ENCODE peak calls at places on chromosome 15, in six cellular contexts. One of them, this sample, is unnamed.

GRCh38 chr15:57540736-57541135 is 51.0 kb upstream of the MYZAP start:
- DNase-seq in neural progenitor cell: no peak
- DNase-seq in naive thymus-derived CD4-positive, alpha-beta T cell: no peak
- DNase-seq in H9: no peak
- DNase-seq in right cardiac atrium: no peak
- DNase-seq in uterus: no peak
- DNase-seq in this sample: no peak

GRCh38 chr15:22961661-22962221 is 18.4 kb downstream of the CYFIP1 start:
- DNase-seq in neural progenitor cell: no peak
- DNase-seq in naive thymus-derived CD4-positive, alpha-beta T cell: no peak
- DNase-seq in H9: no peak
- DNase-seq in right cardiac atrium: no peak
- DNase-seq in uterus: no peak
- DNase-seq in this sample: no peak

GRCh38 chr15:85742186-85742751 is 52.5 kb downstream of the KLHL25 start:
- DNase-seq in neural progenitor cell: no peak
- DNase-seq in naive thymus-derived CD4-positive, alpha-beta T cell: no peak
- DNase-seq in H9: no peak
- DNase-seq in right cardiac atrium: no peak
- DNase-seq in uterus: no peak
- DNase-seq in this sample: no peak

GRCh38 chr15:82043130-82043673 is 2.6 kb downstream of the MEX3B start:
- DNase-seq in neural progenitor cell: peak; percentile 46
- DNase-seq in naive thymus-derived CD4-positive, alpha-beta T cell: no peak
- DNase-seq in H9: peak; percentile 54
- DNase-seq in right cardiac atrium: peak; percentile 54
- DNase-seq in uterus: peak; percentile 15
- DNase-seq in this sample: no peak

GRCh38 chr15:70094690-70095311 is 2.9 kb downstream of the TLE3 start:
- DNase-seq in neural progenitor cell: no peak
- DNase-seq in naive thymus-derived CD4-positive, alpha-beta T cell: peak; percentile 39
- DNase-seq in H9: no peak
- DNase-seq in right cardiac atrium: no peak
- DNase-seq in uterus: no peak
- DNase-seq in this sample: no peak

GRCh38 chr15:43046484-43046883 is 59.4 kb downstream of the UBR1 start:
- DNase-seq in neural progenitor cell: no peak
- DNase-seq in naive thymus-derived CD4-positive, alpha-beta T cell: no peak
- DNase-seq in H9: no peak
- DNase-seq in right cardiac atrium: no peak
- DNase-seq in uterus: no peak
- DNase-seq in this sample: no peak

GRCh38 chr15:44489464-44489863 is 47.5 kb upstream of the EIF3J start:
- DNase-seq in neural progenitor cell: no peak
- DNase-seq in naive thymus-derived CD4-positive, alpha-beta T cell: no peak
- DNase-seq in H9: no peak
- DNase-seq in right cardiac atrium: no peak
- DNase-seq in uterus: no peak
- DNase-seq in this sample: no peak

GRCh38 chr15:79853492-79854328 is 43.1 kb downstream of the MTHFS start:
- DNase-seq in neural progenitor cell: peak; percentile 77
- DNase-seq in naive thymus-derived CD4-positive, alpha-beta T cell: peak; percentile 61
- DNase-seq in H9: peak; percentile 74
- DNase-seq in right cardiac atrium: peak; percentile 65
- DNase-seq in uterus: peak; percentile 59
- DNase-seq in this sample: peak; percentile 81

GRCh38 chr15:43488790-43489585 is 4.0 kb downstream of the TP53BP1 start:
- DNase-seq in neural progenitor cell: no peak
- DNase-seq in naive thymus-derived CD4-positive, alpha-beta T cell: no peak
- DNase-seq in H9: no peak
- DNase-seq in right cardiac atrium: no peak
- DNase-seq in uterus: no peak
- DNase-seq in this sample: no peak

GRCh38 chr15:63192604-63193206 is 3.3 kb downstream of the RAB8B start:
- DNase-seq in neural progenitor cell: no peak
- DNase-seq in naive thymus-derived CD4-positive, alpha-beta T cell: no peak
- DNase-seq in H9: no peak
- DNase-seq in right cardiac atrium: no peak
- DNase-seq in uterus: no peak
- DNase-seq in this sample: no peak

GRCh38 chr15:63195257-63196023 is 6.0 kb downstream of the RAB8B start:
- DNase-seq in neural progenitor cell: no peak
- DNase-seq in naive thymus-derived CD4-positive, alpha-beta T cell: no peak
- DNase-seq in H9: no peak
- DNase-seq in right cardiac atrium: peak; percentile 59
- DNase-seq in uterus: no peak
- DNase-seq in this sample: peak; percentile 41

GRCh38 chr15:63196846-63197245 is 7.4 kb downstream of the RAB8B start:
- DNase-seq in neural progenitor cell: no peak
- DNase-seq in naive thymus-derived CD4-positive, alpha-beta T cell: no peak
- DNase-seq in H9: no peak
- DNase-seq in right cardiac atrium: no peak
- DNase-seq in uterus: no peak
- DNase-seq in this sample: no peak

GRCh38 chr15:63191895-63192603 is 2.6 kb downstream of the RAB8B start:
- DNase-seq in neural progenitor cell: no peak
- DNase-seq in naive thymus-derived CD4-positive, alpha-beta T cell: peak; percentile 93
- DNase-seq in H9: no peak
- DNase-seq in right cardiac atrium: no peak
- DNase-seq in uterus: no peak
- DNase-seq in this sample: peak; percentile 47

DNA sequence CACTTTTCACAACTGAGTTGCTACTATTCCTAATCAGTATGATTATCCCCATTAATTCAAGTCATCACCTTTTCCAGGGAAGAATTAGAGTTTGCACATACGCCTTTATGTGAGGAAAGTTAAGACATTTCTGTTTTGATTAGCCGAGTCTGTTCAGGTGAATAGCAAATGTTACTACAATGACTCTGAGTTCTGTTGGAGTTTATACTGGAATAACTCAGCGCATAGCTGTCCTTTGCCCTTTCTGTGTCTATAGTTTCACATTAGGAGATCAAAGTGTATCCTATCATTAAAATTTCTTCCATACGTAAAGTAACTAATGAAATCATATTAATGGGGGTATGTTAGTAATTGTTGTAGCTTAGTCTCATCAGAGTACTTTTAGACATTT is 4.9 kb downstream of the RAB8B start:
- DNase-seq in neural progenitor cell: no peak
- DNase-seq in naive thymus-derived CD4-positive, alpha-beta T cell: no peak
- DNase-seq in H9: no peak
- DNase-seq in right cardiac atrium: no peak
- DNase-seq in uterus: no peak
- DNase-seq in this sample: no peak
- H3K27ac ChIP-seq in neural progenitor cell: no peak overlapping the region
- H3K27ac ChIP-seq in naive thymus-derived CD4-positive, alpha-beta T cell: peak overlapping the region; percentile 99
- H3K27ac ChIP-seq in H9: no peak overlapping the region
- H3K27ac ChIP-seq in right cardiac atrium: no peak overlapping the region
- H3K27ac ChIP-seq in uterus: peak overlapping the region; percentile 61
- H3K27ac ChIP-seq in this sample: peak overlapping the region; percentile 56

DNA sequence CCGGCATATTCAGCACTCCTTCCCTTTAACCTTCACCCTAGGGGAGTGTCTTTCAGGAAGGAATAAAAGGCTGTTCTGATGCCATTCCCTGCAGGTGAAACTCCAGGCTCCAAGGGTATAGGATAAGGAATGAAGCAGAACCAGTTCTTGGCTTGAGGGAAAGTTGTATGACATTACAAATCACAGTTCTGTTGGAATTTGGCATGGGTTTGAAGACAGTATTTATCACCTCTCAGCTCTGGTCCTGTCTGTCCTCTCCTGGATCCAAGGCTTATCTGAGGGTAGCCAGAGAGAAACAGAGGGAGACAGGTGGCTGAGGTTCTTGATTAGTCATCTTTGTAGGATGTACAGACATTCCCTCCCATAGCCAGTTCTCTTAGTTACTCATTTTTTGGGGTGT is 37.1 kb downstream of the RAB11A start:
- DNase-seq in neural progenitor cell: no peak
- DNase-seq in naive thymus-derived CD4-positive, alpha-beta T cell: no peak
- DNase-seq in H9: peak; percentile 12
- DNase-seq in right cardiac atrium: no peak
- DNase-seq in uterus: no peak
- DNase-seq in this sample: peak; percentile 32
- H3K27ac ChIP-seq in neural progenitor cell: no peak overlapping the region
- H3K27ac ChIP-seq in naive thymus-derived CD4-positive, alpha-beta T cell: no peak overlapping the region
- H3K27ac ChIP-seq in H9: no peak overlapping the region
- H3K27ac ChIP-seq in right cardiac atrium: no peak overlapping the region
- H3K27ac ChIP-seq in uterus: no peak overlapping the region
- H3K27ac ChIP-seq in this sample: no peak overlapping the region

DNA sequence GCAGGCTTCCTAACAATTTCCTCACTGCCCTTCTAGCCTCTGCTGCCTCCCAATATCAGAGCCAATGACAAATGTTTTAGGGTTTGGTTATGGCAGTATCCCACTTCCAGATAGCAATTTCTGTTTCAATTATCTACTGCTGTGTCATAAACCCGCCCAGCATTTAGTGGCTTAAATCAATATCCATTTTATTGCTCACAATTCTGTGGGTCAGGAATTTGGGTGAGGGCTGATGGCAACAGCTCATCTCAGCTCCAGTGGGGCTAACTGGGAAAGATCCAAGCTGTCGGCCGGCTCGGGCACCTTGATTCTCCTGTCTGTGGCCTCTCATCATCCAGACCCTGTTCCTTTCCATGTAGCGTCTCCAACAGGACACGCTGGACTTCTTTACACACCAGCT is 85.3 kb upstream of the GOLGA8J start:
- DNase-seq in neural progenitor cell: no peak
- DNase-seq in naive thymus-derived CD4-positive, alpha-beta T cell: no peak
- DNase-seq in H9: no peak
- DNase-seq in right cardiac atrium: no peak
- DNase-seq in uterus: no peak
- DNase-seq in this sample: no peak
- H3K27ac ChIP-seq in neural progenitor cell: no peak overlapping the region
- H3K27ac ChIP-seq in naive thymus-derived CD4-positive, alpha-beta T cell: no peak overlapping the region
- H3K27ac ChIP-seq in H9: no peak overlapping the region
- H3K27ac ChIP-seq in right cardiac atrium: no peak overlapping the region
- H3K27ac ChIP-seq in uterus: no peak overlapping the region
- H3K27ac ChIP-seq in this sample: no peak overlapping the region

DNA sequence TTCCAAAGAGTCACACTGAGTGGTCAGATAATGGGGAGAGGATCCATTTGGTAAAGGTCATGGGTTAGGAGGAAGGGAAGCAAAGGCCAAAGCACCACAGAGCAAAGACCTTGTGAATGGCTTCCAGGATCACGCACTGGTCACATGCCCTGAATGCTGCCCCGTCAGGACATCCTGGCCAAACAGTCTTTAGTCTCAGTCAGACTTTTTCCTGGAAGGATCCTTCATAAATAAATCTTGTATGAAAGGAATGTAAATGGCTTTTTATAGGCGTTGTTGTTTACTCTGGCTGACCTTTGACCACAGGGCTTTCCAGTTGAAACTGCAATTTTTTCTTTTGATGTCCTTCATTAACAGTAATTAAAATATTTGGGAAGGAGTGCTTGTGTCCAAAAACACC is 48.3 kb downstream of the CHAC1 start:
- DNase-seq in neural progenitor cell: no peak
- DNase-seq in naive thymus-derived CD4-positive, alpha-beta T cell: no peak
- DNase-seq in H9: no peak
- DNase-seq in right cardiac atrium: no peak
- DNase-seq in uterus: no peak
- DNase-seq in this sample: no peak
- H3K27ac ChIP-seq in neural progenitor cell: no peak overlapping the region
- H3K27ac ChIP-seq in naive thymus-derived CD4-positive, alpha-beta T cell: no peak overlapping the region
- H3K27ac ChIP-seq in H9: no peak overlapping the region
- H3K27ac ChIP-seq in right cardiac atrium: no peak overlapping the region
- H3K27ac ChIP-seq in uterus: no peak overlapping the region
- H3K27ac ChIP-seq in this sample: no peak overlapping the region

GRCh38 chr15:90037510-90037860 is 36.4 kb downstream of the ZNF710 start:
- DNase-seq in neural progenitor cell: no peak
- DNase-seq in naive thymus-derived CD4-positive, alpha-beta T cell: no peak
- DNase-seq in H9: no peak
- DNase-seq in right cardiac atrium: no peak
- DNase-seq in uterus: no peak
- DNase-seq in this sample: no peak

GRCh38 chr15:90038639-90039095 is 37.5 kb downstream of the ZNF710 start:
- DNase-seq in neural progenitor cell: no peak
- DNase-seq in naive thymus-derived CD4-positive, alpha-beta T cell: no peak
- DNase-seq in H9: no peak
- DNase-seq in right cardiac atrium: no peak
- DNase-seq in uterus: no peak
- DNase-seq in this sample: no peak

GRCh38 chr15:90036806-90037509 is 35.8 kb downstream of the ZNF710 start:
- DNase-seq in neural progenitor cell: no peak
- DNase-seq in naive thymus-derived CD4-positive, alpha-beta T cell: no peak
- DNase-seq in H9: no peak
- DNase-seq in right cardiac atrium: no peak
- DNase-seq in uterus: no peak
- DNase-seq in this sample: no peak

GRCh38 chr15:90036343-90036742 is 35.2 kb downstream of the ZNF710 start:
- DNase-seq in neural progenitor cell: peak; percentile 72
- DNase-seq in naive thymus-derived CD4-positive, alpha-beta T cell: no peak
- DNase-seq in H9: no peak
- DNase-seq in right cardiac atrium: no peak
- DNase-seq in uterus: no peak
- DNase-seq in this sample: no peak

GRCh38 chr15:90037961-90038633 is 37.0 kb downstream of the ZNF710 start:
- DNase-seq in neural progenitor cell: no peak
- DNase-seq in naive thymus-derived CD4-positive, alpha-beta T cell: no peak
- DNase-seq in H9: no peak
- DNase-seq in right cardiac atrium: no peak
- DNase-seq in uterus: no peak
- DNase-seq in this sample: peak; percentile 38
- H3K27ac ChIP-seq in neural progenitor cell: no peak overlapping the region
- H3K27ac ChIP-seq in naive thymus-derived CD4-positive, alpha-beta T cell: no peak overlapping the region
- H3K27ac ChIP-seq in H9: no peak overlapping the region
- H3K27ac ChIP-seq in right cardiac atrium: no peak overlapping the region
- H3K27ac ChIP-seq in uterus: no peak overlapping the region
- H3K27ac ChIP-seq in this sample: peak overlapping the region; percentile 55

DNA sequence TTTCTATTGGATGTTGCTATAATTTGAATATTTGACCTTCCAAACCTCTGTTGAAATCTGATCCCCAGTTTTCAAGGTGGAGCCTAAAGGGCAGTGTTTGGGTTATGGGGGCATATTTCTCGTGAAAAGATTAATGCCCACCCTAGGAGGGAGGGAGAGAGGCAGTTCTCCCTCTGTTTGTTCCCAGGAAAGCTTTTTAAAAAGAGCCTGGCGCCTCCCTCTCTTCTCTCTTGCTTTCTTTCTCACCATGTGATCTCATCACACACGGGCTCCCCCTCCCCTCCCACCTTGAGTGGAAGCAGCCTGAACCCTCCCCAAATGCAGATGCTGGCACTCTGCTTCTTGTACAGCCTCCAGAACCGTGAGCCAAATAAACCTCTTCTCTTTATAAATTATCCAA is 12.4 kb upstream of the GABRA5 start:
- DNase-seq in neural progenitor cell: no peak
- DNase-seq in naive thymus-derived CD4-positive, alpha-beta T cell: no peak
- DNase-seq in H9: no peak
- DNase-seq in right cardiac atrium: no peak
- DNase-seq in uterus: no peak
- DNase-seq in this sample: no peak
- H3K27ac ChIP-seq in neural progenitor cell: no peak overlapping the region
- H3K27ac ChIP-seq in naive thymus-derived CD4-positive, alpha-beta T cell: no peak overlapping the region
- H3K27ac ChIP-seq in H9: no peak overlapping the region
- H3K27ac ChIP-seq in right cardiac atrium: no peak overlapping the region
- H3K27ac ChIP-seq in uterus: no peak overlapping the region
- H3K27ac ChIP-seq in this sample: no peak overlapping the region

GRCh38 chr15:59148160-59148810 is 43.3 kb downstream of the CCNB2 start:
- DNase-seq in neural progenitor cell: no peak
- DNase-seq in naive thymus-derived CD4-positive, alpha-beta T cell: no peak
- DNase-seq in H9: no peak
- DNase-seq in right cardiac atrium: no peak
- DNase-seq in uterus: no peak
- DNase-seq in this sample: no peak
- H3K27ac ChIP-seq in neural progenitor cell: no peak overlapping the region
- H3K27ac ChIP-seq in naive thymus-derived CD4-positive, alpha-beta T cell: no peak overlapping the region
- H3K27ac ChIP-seq in H9: no peak overlapping the region
- H3K27ac ChIP-seq in right cardiac atrium: no peak overlapping the region
- H3K27ac ChIP-seq in uterus: no peak overlapping the region
- H3K27ac ChIP-seq in this sample: no peak overlapping the region